ENCODE peak calls at places on chromosomes 16 and 17, in eight cellular contexts. B is GM04503, Z is ELF-1, J is lower leg skin, F is NCI-H69, E is Panc1, W is T-helper 1 cell, O is NAMALWA. K is an unnamed sample.

GRCh38 chr17:45200701-45201100 is 21.0 kb upstream of the FMNL1 start:
- DNase-seq in B (no peak), Z (no peak), J (peak), F (peak), E (no peak), W (no peak), O (peak), K (no peak)

GRCh38 chr16:57969451-57970123 is 1.3 kb downstream of the CNGB1 start:
- DNase-seq in B (no peak), Z (no peak), J (no peak), F (no peak), E (no peak), W (no peak), O (no peak), K (no peak)

GRCh38 chr16:84605339-84605848 is 12.5 kb downstream of the COTL1 start:
- DNase-seq in B (no peak), Z (no peak), J (no peak), F (no peak), E (no peak), W (no peak), O (no peak), K (no peak)

GRCh38 chr17:16283705-16284104 is 66.7 kb downstream of the PIGL start:
- DNase-seq in B (no peak), Z (no peak), J (no peak), F (no peak), E (no peak), W (no peak), O (no peak), K (no peak)

GRCh38 chr17:57819867-57820266 is 30.0 kb downstream of the MRPS23 start:
- DNase-seq in B (no peak), Z (no peak), J (no peak), F (no peak), E (no peak), W (no peak), O (no peak), K (no peak)

GRCh38 chr16:4494746-4495490 is 18.7 kb downstream of the HMOX2 start:
- DNase-seq in B (peak), Z (peak), J (no peak), F (no peak), E (no peak), W (no peak), O (no peak), K (no peak)

GRCh38 chr16:69330286-69331109 is at the start of gene PDF:
- DNase-seq in B (peak), Z (peak), J (peak), F (peak), E (no peak), W (peak), O (peak), K (peak)

GRCh38 chr17:41360291-41360995 is 9.2 kb downstream of the KRT33B start:
- DNase-seq in B (no peak), Z (peak), J (no peak), F (no peak), E (no peak), W (no peak), O (no peak), K (no peak)

K was measured in anterior cingulate cortex.